ENCODE peak calls at places on chromosomes 11 and 22, in four cellular contexts. One of them, this sample, is unnamed.

GRCh38 chr11:34192481-34193401 is 87.3 kb downstream of the NAT10 start:
- DNase-seq in upper lobe of right lung: no peak
- DNase-seq in AG10803: peak
- DNase-seq in GM13977: no peak
- DNase-seq in this sample: no peak

GRCh38 chr11:37905707-37906417 is 1307.8 kb upstream of the RAG2 start:
- DNase-seq in upper lobe of right lung: no peak
- DNase-seq in AG10803: no peak
- DNase-seq in GM13977: no peak
- DNase-seq in this sample: no peak

GRCh38 chr11:118610220-118610772 is 2.9 kb downstream of the PHLDB1 start:
- DNase-seq in upper lobe of right lung: no peak
- DNase-seq in AG10803: no peak
- DNase-seq in GM13977: no peak
- DNase-seq in this sample: peak

GRCh38 chr22:44344407-44344806 is 31.7 kb upstream of the SHISAL1 start:
- DNase-seq in upper lobe of right lung: no peak
- DNase-seq in AG10803: no peak
- DNase-seq in GM13977: no peak
- DNase-seq in this sample: no peak

GRCh38 chr11:62710001-62710345 is 2.5 kb downstream of the GNG3 start:
- DNase-seq in upper lobe of right lung: peak
- DNase-seq in AG10803: peak
- DNase-seq in GM13977: peak
- DNase-seq in this sample: no peak

GRCh38 chr11:10026514-10026913 is 267.5 kb downstream of the SBF2 start:
- DNase-seq in upper lobe of right lung: no peak
- DNase-seq in AG10803: peak
- DNase-seq in GM13977: no peak
- DNase-seq in this sample: no peak

GRCh38 chr11:73288197-73288872 is 16.2 kb downstream of the P2RY6 start:
- DNase-seq in upper lobe of right lung: no peak
- DNase-seq in AG10803: no peak
- DNase-seq in GM13977: no peak
- DNase-seq in this sample: no peak

GRCh38 chr11:45647329-45647728 is 18.1 kb downstream of the CHST1 start:
- DNase-seq in upper lobe of right lung: no peak
- DNase-seq in AG10803: no peak
- DNase-seq in GM13977: no peak
- DNase-seq in this sample: no peak

GRCh38 chr11:27211370-27212127 is 151.5 kb downstream of the CCDC34 start:
- DNase-seq in upper lobe of right lung: no peak
- DNase-seq in AG10803: no peak
- DNase-seq in GM13977: no peak
- DNase-seq in this sample: no peak

GRCh38 chr11:19889531-19889930 is 176.9 kb downstream of the NAV2 start:
- DNase-seq in upper lobe of right lung: no peak
- DNase-seq in AG10803: peak
- DNase-seq in GM13977: no peak
- DNase-seq in this sample: no peak

GRCh38 chr22:37418627-37419369 is 8.5 kb downstream of the ELFN2 start:
- DNase-seq in upper lobe of right lung: no peak
- DNase-seq in AG10803: no peak
- DNase-seq in GM13977: no peak
- DNase-seq in this sample: no peak

GRCh38 chr11:13721760-13722159 is 53.3 kb downstream of the FAR1 start:
- DNase-seq in upper lobe of right lung: no peak
- DNase-seq in AG10803: peak
- DNase-seq in GM13977: no peak
- DNase-seq in this sample: no peak

GRCh38 chr11:102323542-102324261 is 6.4 kb downstream of the BIRC3 start:
- DNase-seq in upper lobe of right lung: no peak
- DNase-seq in AG10803: peak
- DNase-seq in GM13977: no peak
- DNase-seq in this sample: no peak

GRCh38 chr11:71112990-71113389 is 139.4 kb downstream of the SHANK2 start:
- DNase-seq in upper lobe of right lung: no peak
- DNase-seq in AG10803: no peak
- DNase-seq in GM13977: no peak
- DNase-seq in this sample: no peak

GRCh38 chr22:50009765-50010675 is 2.5 kb downstream of the IL17REL start:
- DNase-seq in upper lobe of right lung: peak
- DNase-seq in AG10803: no peak
- DNase-seq in GM13977: no peak
- DNase-seq in this sample: peak

GRCh38 chr11:118625036-118625690 is 17.7 kb downstream of the PHLDB1 start:
- DNase-seq in upper lobe of right lung: no peak
- DNase-seq in AG10803: no peak
- DNase-seq in GM13977: no peak
- DNase-seq in this sample: no peak

GRCh38 chr22:48893288-48894063 is 934.2 kb downstream of the BRD1 start:
- DNase-seq in upper lobe of right lung: peak
- DNase-seq in AG10803: no peak
- DNase-seq in GM13977: no peak
- DNase-seq in this sample: no peak

GRCh38 chr11:6319001-6319878 is 1.1 kb downstream of the CAVIN3 start:
- DNase-seq in upper lobe of right lung: peak
- DNase-seq in AG10803: peak
- DNase-seq in GM13977: peak
- DNase-seq in this sample: peak

GRCh38 chr11:15158351-15159015 is 43.8 kb downstream of the INSC start:
- DNase-seq in upper lobe of right lung: no peak
- DNase-seq in AG10803: peak
- DNase-seq in GM13977: no peak
- DNase-seq in this sample: no peak

GRCh38 chr11:128018692-128019091 is 568.7 kb downstream of the ETS1 start:
- DNase-seq in upper lobe of right lung: no peak
- DNase-seq in AG10803: no peak
- DNase-seq in GM13977: no peak
- DNase-seq in this sample: no peak

GRCh38 chr22:25843660-25844275 is 101.8 kb downstream of the MYO18B start:
- DNase-seq in upper lobe of right lung: no peak
- DNase-seq in AG10803: no peak
- DNase-seq in GM13977: no peak
- DNase-seq in this sample: no peak

GRCh38 chr11:31646206-31646605 is 136.6 kb downstream of the ELP4 start:
- DNase-seq in upper lobe of right lung: no peak
- DNase-seq in AG10803: peak
- DNase-seq in GM13977: no peak
- DNase-seq in this sample: no peak

GRCh38 chr11:20022363-20023081 is 137.8 kb downstream of the DBX1 start:
- DNase-seq in upper lobe of right lung: no peak
- DNase-seq in AG10803: no peak
- DNase-seq in GM13977: peak
- DNase-seq in this sample: peak

GRCh38 chr11:33461726-33462125 is 204.5 kb downstream of the HIPK3 start:
- DNase-seq in upper lobe of right lung: no peak
- DNase-seq in AG10803: no peak
- DNase-seq in GM13977: no peak
- DNase-seq in this sample: no peak

GRCh38 chr11:8234425-8234821 is 29.3 kb downstream of the LMO1 start:
- DNase-seq in upper lobe of right lung: no peak
- DNase-seq in AG10803: no peak
- DNase-seq in GM13977: no peak
- DNase-seq in this sample: no peak

GRCh38 chr11:75167617-75168016 is 16.7 kb downstream of the SLCO2B1 start:
- DNase-seq in upper lobe of right lung: no peak
- DNase-seq in AG10803: no peak
- DNase-seq in GM13977: no peak
- DNase-seq in this sample: no peak

GRCh38 chr11:109853156-109853776 is 239.9 kb upstream of the ZC3H12C start:
- DNase-seq in upper lobe of right lung: no peak
- DNase-seq in AG10803: peak
- DNase-seq in GM13977: peak
- DNase-seq in this sample: peak

GRCh38 chr11:110093407-110094297 is 460 bp downstream of the ZC3H12C start:
- DNase-seq in upper lobe of right lung: peak
- DNase-seq in AG10803: peak
- DNase-seq in GM13977: peak
- DNase-seq in this sample: peak

GRCh38 chr11:102868359-102868758 is 6.4 kb downstream of the MMP12 start:
- DNase-seq in upper lobe of right lung: no peak
- DNase-seq in AG10803: peak
- DNase-seq in GM13977: no peak
- DNase-seq in this sample: no peak

GRCh38 chr22:38632528-38632927 is 23.7 kb downstream of the FAM227A start:
- DNase-seq in upper lobe of right lung: no peak
- DNase-seq in AG10803: no peak
- DNase-seq in GM13977: no peak
- DNase-seq in this sample: no peak
- TF ChIP-seq CTCF in upper lobe of right lung: no peak
- TF ChIP-seq CTCF in AG10803: no peak
- TF ChIP-seq CTCF in GM13977: no peak
- TF ChIP-seq CTCF in this sample: no peak

GRCh38 chr11:124899376-124900145 is 1.9 kb upstream of the ROBO4 start:
- DNase-seq in upper lobe of right lung: no peak
- DNase-seq in AG10803: no peak
- DNase-seq in GM13977: no peak
- DNase-seq in this sample: no peak
- TF ChIP-seq CTCF in upper lobe of right lung: no peak
- TF ChIP-seq CTCF in AG10803: no peak
- TF ChIP-seq CTCF in GM13977: no peak
- TF ChIP-seq CTCF in this sample: no peak

GRCh38 chr11:88544656-88545280 is 207.2 kb upstream of the CTSC start:
- DNase-seq in upper lobe of right lung: no peak
- DNase-seq in AG10803: peak
- DNase-seq in GM13977: no peak
- DNase-seq in this sample: no peak
- TF ChIP-seq CTCF in upper lobe of right lung: no peak
- TF ChIP-seq CTCF in AG10803: no peak
- TF ChIP-seq CTCF in GM13977: no peak
- TF ChIP-seq CTCF in this sample: peak

GRCh38 chr11:126965331-126965730 is 35.2 kb downstream of the KIRREL3 start:
- DNase-seq in upper lobe of right lung: no peak
- DNase-seq in AG10803: no peak
- DNase-seq in GM13977: no peak
- DNase-seq in this sample: no peak

GRCh38 chr11:126973051-126973450 is 27.5 kb downstream of the KIRREL3 start:
- DNase-seq in upper lobe of right lung: no peak
- DNase-seq in AG10803: no peak
- DNase-seq in GM13977: no peak
- DNase-seq in this sample: no peak

GRCh38 chr11:126971305-126971704 is 29.3 kb downstream of the KIRREL3 start:
- DNase-seq in upper lobe of right lung: no peak
- DNase-seq in AG10803: no peak
- DNase-seq in GM13977: no peak
- DNase-seq in this sample: no peak

GRCh38 chr11:126968915-126969314 is 31.7 kb downstream of the KIRREL3 start:
- DNase-seq in upper lobe of right lung: no peak
- DNase-seq in AG10803: peak
- DNase-seq in GM13977: no peak
- DNase-seq in this sample: no peak

DNA sequence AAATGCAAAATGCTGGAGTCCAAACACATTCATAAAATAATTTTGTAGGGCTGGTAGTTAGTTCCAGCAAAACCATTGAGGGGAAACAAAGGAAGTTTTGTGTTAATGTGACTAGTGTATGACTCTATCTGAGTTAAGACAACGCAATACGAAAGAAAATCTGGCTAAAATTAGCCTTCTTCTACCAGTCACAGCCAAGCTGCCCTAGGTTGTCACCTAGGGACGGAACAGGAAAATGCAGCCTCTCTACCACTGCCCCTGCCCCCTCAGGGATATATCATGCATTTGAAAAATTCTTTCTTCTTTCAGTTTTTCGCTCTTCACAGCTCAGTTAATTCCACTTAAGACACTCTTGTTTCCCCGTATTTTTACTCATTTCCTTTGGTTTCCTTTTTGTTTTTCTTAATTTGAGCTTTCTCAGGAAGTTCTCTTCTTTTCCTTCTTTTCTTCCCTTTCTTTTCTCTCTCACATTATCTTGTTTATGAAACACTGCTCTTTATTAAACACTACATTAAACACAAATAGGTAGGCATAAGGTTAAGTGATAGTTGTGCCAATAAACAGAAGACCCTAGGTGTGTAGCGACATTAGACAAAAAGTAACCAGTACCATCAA is 30.6 kb downstream of the KIRREL3 start:
- DNase-seq in upper lobe of right lung: no peak
- DNase-seq in AG10803: peak
- DNase-seq in GM13977: no peak
- DNase-seq in this sample: peak
- TF ChIP-seq CTCF in upper lobe of right lung: peak
- TF ChIP-seq CTCF in AG10803: peak
- TF ChIP-seq CTCF in GM13977: no peak
- TF ChIP-seq CTCF in this sample: peak

DNA sequence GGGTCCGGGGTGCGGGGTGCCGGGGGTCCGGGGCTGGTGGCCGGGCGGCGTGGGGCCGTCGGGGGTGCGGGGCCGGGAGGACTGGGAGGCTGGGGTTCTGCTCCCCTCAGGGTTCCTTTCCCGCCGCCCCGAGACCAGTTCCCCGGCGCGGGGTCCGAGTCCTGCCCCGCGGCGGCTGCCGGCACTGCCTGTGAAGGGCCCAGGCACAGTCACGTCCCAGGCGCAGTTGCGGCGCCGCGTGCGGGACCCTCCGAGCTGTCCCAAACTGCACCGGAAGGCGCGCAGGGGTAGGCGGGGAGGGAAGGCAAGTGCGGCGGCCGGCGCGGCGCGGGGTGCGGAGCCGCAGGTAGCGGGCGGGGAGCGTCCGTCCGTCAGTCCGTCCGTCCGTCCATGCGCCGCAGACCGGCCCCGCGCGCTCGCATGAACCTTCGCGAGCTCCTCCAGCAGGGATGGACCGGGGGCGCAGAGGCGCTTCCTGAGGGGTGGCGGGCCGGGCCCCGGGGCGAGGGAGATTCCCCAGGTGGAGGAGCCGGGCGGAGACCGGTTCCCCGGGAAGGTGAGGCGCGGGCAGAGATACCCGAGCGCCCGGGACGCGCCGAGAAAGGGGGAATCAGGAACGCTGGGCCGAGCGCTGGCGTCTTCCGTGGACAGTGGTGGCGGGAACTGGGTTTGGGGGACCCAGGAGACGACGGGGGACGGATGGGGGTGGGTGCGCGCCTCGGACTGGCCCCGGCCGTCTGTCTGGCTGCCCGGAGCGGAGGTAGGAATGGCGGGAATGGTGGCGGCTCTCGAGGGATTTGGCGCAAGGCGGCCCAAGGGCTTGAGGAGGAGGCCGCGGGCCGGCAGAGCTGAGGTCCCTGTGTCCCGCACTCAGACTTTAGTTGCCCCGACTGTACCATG is 3.1 kb upstream of the ADORA2A start:
- DNase-seq in upper lobe of right lung: no peak
- DNase-seq in AG10803: no peak
- DNase-seq in GM13977: no peak
- DNase-seq in this sample: peak
- TF ChIP-seq CTCF in upper lobe of right lung: no peak
- TF ChIP-seq CTCF in AG10803: no peak
- TF ChIP-seq CTCF in GM13977: no peak
- TF ChIP-seq CTCF in this sample: no peak